ENCODE peak calls at places on chromosomes 7 and 10, in nine cellular contexts. One of them, this sample, is unnamed.
A peak's percentile ranks its signal among the peaks of the same experiment; 100 is the strongest.

GRCh38 chr10:24390746-24391145 is 181.8 kb downstream of the KIAA1217 start:
- DNase-seq in NCI-H2029: no peak
- DNase-seq in fibroblast of the conjunctiva: no peak
- DNase-seq in iris pigment epithelial cell: peak; percentile 76
- DNase-seq in cardiac muscle cell: no peak
- DNase-seq in skeletal muscle cell: no peak
- DNase-seq in fibroblast of the aortic adventitia: no peak
- DNase-seq in activated naive CD4-positive, alpha-beta T cell treated with Interleukin-2 at 50 U/mL for 16 hours: no peak
- DNase-seq in activated T-helper 1 cell treated with anti-CD3 and anti-CD28 coated beads, Interleukin-2, amount 50 U/mL, for 16 hours: no peak
- DNase-seq in this sample: no peak

GRCh38 chr10:3784510-3785250 is at the start of gene KLF6:
- DNase-seq in fibroblast of the aortic adventitia: peak; percentile 58
- DNase-seq in skeletal muscle cell: no peak
- DNase-seq in activated naive CD4-positive, alpha-beta T cell treated with Interleukin-2 at 50 U/mL for 16 hours: no peak
- DNase-seq in fibroblast of the conjunctiva: no peak
- DNase-seq in activated T-helper 1 cell treated with anti-CD3 and anti-CD28 coated beads, Interleukin-2, amount 50 U/mL, for 16 hours: no peak
- DNase-seq in NCI-H2029: no peak
- DNase-seq in iris pigment epithelial cell: peak; percentile 29
- DNase-seq in cardiac muscle cell: no peak
- DNase-seq in this sample: no peak

GRCh38 chr7:143456992-143457793 is 13.9 kb downstream of the TAS2R60 start:
- DNase-seq in activated naive CD4-positive, alpha-beta T cell treated with Interleukin-2 at 50 U/mL for 16 hours: no peak
- DNase-seq in skeletal muscle cell: no peak
- DNase-seq in iris pigment epithelial cell: peak; percentile 18
- DNase-seq in cardiac muscle cell: no peak
- DNase-seq in NCI-H2029: no peak
- DNase-seq in fibroblast of the conjunctiva: no peak
- DNase-seq in activated T-helper 1 cell treated with anti-CD3 and anti-CD28 coated beads, Interleukin-2, amount 50 U/mL, for 16 hours: no peak
- DNase-seq in fibroblast of the aortic adventitia: peak; percentile 38
- DNase-seq in this sample: no peak

GRCh38 chr7:17239046-17239445 is 59.4 kb upstream of the AHR start:
- DNase-seq in skeletal muscle cell: no peak
- DNase-seq in fibroblast of the conjunctiva: no peak
- DNase-seq in fibroblast of the aortic adventitia: peak; percentile 36
- DNase-seq in activated T-helper 1 cell treated with anti-CD3 and anti-CD28 coated beads, Interleukin-2, amount 50 U/mL, for 16 hours: no peak
- DNase-seq in NCI-H2029: no peak
- DNase-seq in iris pigment epithelial cell: peak; percentile 21
- DNase-seq in activated naive CD4-positive, alpha-beta T cell treated with Interleukin-2 at 50 U/mL for 16 hours: no peak
- DNase-seq in cardiac muscle cell: no peak
- DNase-seq in this sample: no peak

GRCh38 chr10:72455889-72456588 is 101.3 kb upstream of the DNAJB12 start:
- DNase-seq in cardiac muscle cell: peak; percentile 5
- DNase-seq in activated T-helper 1 cell treated with anti-CD3 and anti-CD28 coated beads, Interleukin-2, amount 50 U/mL, for 16 hours: no peak
- DNase-seq in NCI-H2029: no peak
- DNase-seq in iris pigment epithelial cell: peak; percentile 35
- DNase-seq in fibroblast of the aortic adventitia: no peak
- DNase-seq in fibroblast of the conjunctiva: no peak
- DNase-seq in skeletal muscle cell: no peak
- DNase-seq in activated naive CD4-positive, alpha-beta T cell treated with Interleukin-2 at 50 U/mL for 16 hours: no peak
- DNase-seq in this sample: no peak

GRCh38 chr10:103845983-103846382 is 9.4 kb downstream of the SH3PXD2A start:
- DNase-seq in fibroblast of the conjunctiva: no peak
- DNase-seq in activated naive CD4-positive, alpha-beta T cell treated with Interleukin-2 at 50 U/mL for 16 hours: peak; percentile 26
- DNase-seq in fibroblast of the aortic adventitia: no peak
- DNase-seq in iris pigment epithelial cell: no peak
- DNase-seq in skeletal muscle cell: no peak
- DNase-seq in NCI-H2029: no peak
- DNase-seq in cardiac muscle cell: no peak
- DNase-seq in activated T-helper 1 cell treated with anti-CD3 and anti-CD28 coated beads, Interleukin-2, amount 50 U/mL, for 16 hours: peak; percentile 17
- DNase-seq in this sample: no peak

GRCh38 chr10:51198170-51198569 is 123.9 kb downstream of the PRKG1 start:
- DNase-seq in fibroblast of the conjunctiva: no peak
- DNase-seq in activated T-helper 1 cell treated with anti-CD3 and anti-CD28 coated beads, Interleukin-2, amount 50 U/mL, for 16 hours: no peak
- DNase-seq in fibroblast of the aortic adventitia: no peak
- DNase-seq in activated naive CD4-positive, alpha-beta T cell treated with Interleukin-2 at 50 U/mL for 16 hours: no peak
- DNase-seq in cardiac muscle cell: no peak
- DNase-seq in NCI-H2029: no peak
- DNase-seq in skeletal muscle cell: no peak
- DNase-seq in iris pigment epithelial cell: no peak
- DNase-seq in this sample: no peak

GRCh38 chr7:54921116-54921515 is 97.7 kb upstream of the EGFR start:
- DNase-seq in cardiac muscle cell: no peak
- DNase-seq in fibroblast of the aortic adventitia: no peak
- DNase-seq in activated T-helper 1 cell treated with anti-CD3 and anti-CD28 coated beads, Interleukin-2, amount 50 U/mL, for 16 hours: no peak
- DNase-seq in iris pigment epithelial cell: no peak
- DNase-seq in activated naive CD4-positive, alpha-beta T cell treated with Interleukin-2 at 50 U/mL for 16 hours: no peak
- DNase-seq in skeletal muscle cell: no peak
- DNase-seq in NCI-H2029: no peak
- DNase-seq in fibroblast of the conjunctiva: no peak
- DNase-seq in this sample: no peak

GRCh38 chr10:77497748-77498147 is 139.9 kb downstream of the KCNMA1 start:
- DNase-seq in activated naive CD4-positive, alpha-beta T cell treated with Interleukin-2 at 50 U/mL for 16 hours: no peak
- DNase-seq in iris pigment epithelial cell: no peak
- DNase-seq in cardiac muscle cell: no peak
- DNase-seq in fibroblast of the aortic adventitia: no peak
- DNase-seq in fibroblast of the conjunctiva: no peak
- DNase-seq in NCI-H2029: no peak
- DNase-seq in skeletal muscle cell: no peak
- DNase-seq in activated T-helper 1 cell treated with anti-CD3 and anti-CD28 coated beads, Interleukin-2, amount 50 U/mL, for 16 hours: no peak
- DNase-seq in this sample: no peak

GRCh38 chr10:86263209-86263608 is 103.4 kb downstream of the GRID1 start:
- DNase-seq in iris pigment epithelial cell: no peak
- DNase-seq in NCI-H2029: no peak
- DNase-seq in activated T-helper 1 cell treated with anti-CD3 and anti-CD28 coated beads, Interleukin-2, amount 50 U/mL, for 16 hours: no peak
- DNase-seq in fibroblast of the aortic adventitia: no peak
- DNase-seq in skeletal muscle cell: no peak
- DNase-seq in activated naive CD4-positive, alpha-beta T cell treated with Interleukin-2 at 50 U/mL for 16 hours: no peak
- DNase-seq in cardiac muscle cell: no peak
- DNase-seq in fibroblast of the conjunctiva: no peak
- DNase-seq in this sample: no peak

GRCh38 chr10:34168429-34168828 is 646.7 kb downstream of the PARD3 start:
- DNase-seq in activated naive CD4-positive, alpha-beta T cell treated with Interleukin-2 at 50 U/mL for 16 hours: no peak
- DNase-seq in fibroblast of the conjunctiva: no peak
- DNase-seq in skeletal muscle cell: no peak
- DNase-seq in NCI-H2029: no peak
- DNase-seq in iris pigment epithelial cell: no peak
- DNase-seq in activated T-helper 1 cell treated with anti-CD3 and anti-CD28 coated beads, Interleukin-2, amount 50 U/mL, for 16 hours: no peak
- DNase-seq in fibroblast of the aortic adventitia: no peak
- DNase-seq in cardiac muscle cell: no peak
- DNase-seq in this sample: no peak

GRCh38 chr10:43667317-43667731 is 18.6 kb upstream of the ZNF32 start:
- DNase-seq in fibroblast of the aortic adventitia: no peak
- DNase-seq in skeletal muscle cell: no peak
- DNase-seq in iris pigment epithelial cell: peak; percentile 31
- DNase-seq in cardiac muscle cell: no peak
- DNase-seq in fibroblast of the conjunctiva: no peak
- DNase-seq in NCI-H2029: no peak
- DNase-seq in activated T-helper 1 cell treated with anti-CD3 and anti-CD28 coated beads, Interleukin-2, amount 50 U/mL, for 16 hours: no peak
- DNase-seq in activated naive CD4-positive, alpha-beta T cell treated with Interleukin-2 at 50 U/mL for 16 hours: no peak
- DNase-seq in this sample: no peak

GRCh38 chr7:105896407-105896842 is 20.0 kb upstream of the ATXN7L1 start:
- DNase-seq in activated naive CD4-positive, alpha-beta T cell treated with Interleukin-2 at 50 U/mL for 16 hours: no peak
- DNase-seq in NCI-H2029: peak; percentile 97
- DNase-seq in activated T-helper 1 cell treated with anti-CD3 and anti-CD28 coated beads, Interleukin-2, amount 50 U/mL, for 16 hours: no peak
- DNase-seq in cardiac muscle cell: no peak
- DNase-seq in skeletal muscle cell: no peak
- DNase-seq in iris pigment epithelial cell: no peak
- DNase-seq in fibroblast of the aortic adventitia: no peak
- DNase-seq in fibroblast of the conjunctiva: peak; percentile 8
- DNase-seq in this sample: no peak

GRCh38 chr7:150685219-150686029 is at the start of gene GIMAP2:
- DNase-seq in fibroblast of the conjunctiva: peak; percentile 5
- DNase-seq in NCI-H2029: no peak
- DNase-seq in activated T-helper 1 cell treated with anti-CD3 and anti-CD28 coated beads, Interleukin-2, amount 50 U/mL, for 16 hours: no peak
- DNase-seq in activated naive CD4-positive, alpha-beta T cell treated with Interleukin-2 at 50 U/mL for 16 hours: peak; percentile 32
- DNase-seq in cardiac muscle cell: no peak
- DNase-seq in iris pigment epithelial cell: peak; percentile 9
- DNase-seq in fibroblast of the aortic adventitia: no peak
- DNase-seq in skeletal muscle cell: no peak
- DNase-seq in this sample: no peak

GRCh38 chr10:21517134-21517982 is 8.1 kb downstream of the SKIDA1 start:
- DNase-seq in cardiac muscle cell: peak; percentile 77
- DNase-seq in fibroblast of the conjunctiva: no peak
- DNase-seq in skeletal muscle cell: no peak
- DNase-seq in NCI-H2029: no peak
- DNase-seq in activated T-helper 1 cell treated with anti-CD3 and anti-CD28 coated beads, Interleukin-2, amount 50 U/mL, for 16 hours: no peak
- DNase-seq in activated naive CD4-positive, alpha-beta T cell treated with Interleukin-2 at 50 U/mL for 16 hours: no peak
- DNase-seq in iris pigment epithelial cell: no peak
- DNase-seq in fibroblast of the aortic adventitia: peak; percentile 63
- DNase-seq in this sample: peak; percentile 39

GRCh38 chr7:125057974-125058373 is 128.3 kb upstream of the POT1 start:
- DNase-seq in fibroblast of the conjunctiva: no peak
- DNase-seq in activated T-helper 1 cell treated with anti-CD3 and anti-CD28 coated beads, Interleukin-2, amount 50 U/mL, for 16 hours: no peak
- DNase-seq in skeletal muscle cell: no peak
- DNase-seq in activated naive CD4-positive, alpha-beta T cell treated with Interleukin-2 at 50 U/mL for 16 hours: no peak
- DNase-seq in NCI-H2029: peak; percentile 9
- DNase-seq in cardiac muscle cell: no peak
- DNase-seq in iris pigment epithelial cell: no peak
- DNase-seq in fibroblast of the aortic adventitia: no peak
- DNase-seq in this sample: peak; percentile 14

GRCh38 chr10:50540069-50540825 is 83.5 kb downstream of the SGMS1 start:
- DNase-seq in cardiac muscle cell: no peak
- DNase-seq in activated naive CD4-positive, alpha-beta T cell treated with Interleukin-2 at 50 U/mL for 16 hours: peak; percentile 60
- DNase-seq in skeletal muscle cell: no peak
- DNase-seq in iris pigment epithelial cell: peak; percentile 54
- DNase-seq in fibroblast of the aortic adventitia: peak; percentile 41
- DNase-seq in NCI-H2029: no peak
- DNase-seq in activated T-helper 1 cell treated with anti-CD3 and anti-CD28 coated beads, Interleukin-2, amount 50 U/mL, for 16 hours: no peak
- DNase-seq in fibroblast of the conjunctiva: no peak
- DNase-seq in this sample: no peak

GRCh38 chr7:132248841-132249590 is 327.3 kb downstream of the PLXNA4 start:
- DNase-seq in NCI-H2029: no peak
- DNase-seq in activated naive CD4-positive, alpha-beta T cell treated with Interleukin-2 at 50 U/mL for 16 hours: no peak
- DNase-seq in activated T-helper 1 cell treated with anti-CD3 and anti-CD28 coated beads, Interleukin-2, amount 50 U/mL, for 16 hours: no peak
- DNase-seq in fibroblast of the conjunctiva: no peak
- DNase-seq in skeletal muscle cell: no peak
- DNase-seq in cardiac muscle cell: no peak
- DNase-seq in fibroblast of the aortic adventitia: no peak
- DNase-seq in iris pigment epithelial cell: no peak
- DNase-seq in this sample: no peak

GRCh38 chr7:153370092-153370491 is 610.5 kb downstream of the ACTR3B start:
- DNase-seq in fibroblast of the aortic adventitia: no peak
- DNase-seq in activated T-helper 1 cell treated with anti-CD3 and anti-CD28 coated beads, Interleukin-2, amount 50 U/mL, for 16 hours: no peak
- DNase-seq in iris pigment epithelial cell: no peak
- DNase-seq in fibroblast of the conjunctiva: no peak
- DNase-seq in activated naive CD4-positive, alpha-beta T cell treated with Interleukin-2 at 50 U/mL for 16 hours: no peak
- DNase-seq in cardiac muscle cell: no peak
- DNase-seq in NCI-H2029: no peak
- DNase-seq in skeletal muscle cell: no peak
- DNase-seq in this sample: no peak

This sample was measured in SHP77.